ENCODE peak calls at places on chromosomes 6 and 20, in four cellular contexts. One of them, this sample, is unnamed.

GRCh38 chr6:70547313-70547712 is 19.4 kb upstream of the SDHAF4 start:
- DNase-seq in HCT116: no peak
- DNase-seq in sigmoid colon: no peak
- DNase-seq in GM23338: peak; percentile 44
- DNase-seq in this sample: no peak

GRCh38 chr6:16781348-16782169 is 20.3 kb upstream of the ATXN1 start:
- DNase-seq in HCT116: no peak
- DNase-seq in sigmoid colon: no peak
- DNase-seq in GM23338: no peak
- DNase-seq in this sample: no peak

GRCh38 chr20:14712302-14712739 is 374.9 kb upstream of the FLRT3 start:
- DNase-seq in HCT116: no peak
- DNase-seq in sigmoid colon: no peak
- DNase-seq in GM23338: peak; percentile 19
- DNase-seq in this sample: no peak

GRCh38 chr6:163329991-163330390 is 84.5 kb upstream of the QKI start:
- DNase-seq in HCT116: no peak
- DNase-seq in sigmoid colon: no peak
- DNase-seq in GM23338: peak; percentile 24
- DNase-seq in this sample: no peak

GRCh38 chr6:126167726-126168125 is 172.2 kb upstream of the CENPW start:
- DNase-seq in HCT116: no peak
- DNase-seq in sigmoid colon: no peak
- DNase-seq in GM23338: no peak
- DNase-seq in this sample: no peak

GRCh38 chr20:32482251-32483220 is 102.6 kb downstream of the NOL4L start:
- DNase-seq in HCT116: no peak
- DNase-seq in sigmoid colon: peak; percentile 76
- DNase-seq in GM23338: peak; percentile 86
- DNase-seq in this sample: peak; percentile 46

GRCh38 chr6:79240509-79240908 is 6.0 kb upstream of the HMGN3 start:
- DNase-seq in HCT116: no peak
- DNase-seq in sigmoid colon: no peak
- DNase-seq in GM23338: no peak
- DNase-seq in this sample: no peak

GRCh38 chr6:157981395-157982296 is at the start of gene SYNJ2:
- DNase-seq in HCT116: no peak
- DNase-seq in sigmoid colon: peak; percentile 91
- DNase-seq in GM23338: peak; percentile 91
- DNase-seq in this sample: peak; percentile 72

GRCh38 chr20:36331182-36331581 is 25.0 kb downstream of the DLGAP4 start:
- DNase-seq in HCT116: no peak
- DNase-seq in sigmoid colon: no peak
- DNase-seq in GM23338: no peak
- DNase-seq in this sample: no peak

GRCh38 chr6:17987576-17988421 is at the start of gene KIF13A:
- DNase-seq in HCT116: no peak
- DNase-seq in sigmoid colon: peak; percentile 84
- DNase-seq in GM23338: peak; percentile 68
- DNase-seq in this sample: peak; percentile 64

GRCh38 chr20:36872857-36873256 is 3.1 kb upstream of the TLDC2 start:
- DNase-seq in HCT116: no peak
- DNase-seq in sigmoid colon: no peak
- DNase-seq in GM23338: no peak
- DNase-seq in this sample: no peak

GRCh38 chr6:34914358-34914757 is 25.3 kb downstream of the ANKS1A start:
- DNase-seq in HCT116: no peak
- DNase-seq in sigmoid colon: no peak
- DNase-seq in GM23338: no peak
- DNase-seq in this sample: no peak

GRCh38 chr6:30855429-30856069 is 28.8 kb upstream of the DDR1 start:
- DNase-seq in HCT116: no peak
- DNase-seq in sigmoid colon: no peak
- DNase-seq in GM23338: no peak
- DNase-seq in this sample: no peak

GRCh38 chr6:52361945-52362442 is at the start of gene PAQR8:
- DNase-seq in HCT116: peak; percentile 10
- DNase-seq in sigmoid colon: peak; percentile 87
- DNase-seq in GM23338: peak; percentile 72
- DNase-seq in this sample: peak; percentile 92

GRCh38 chr6:16669227-16669626 is 92.0 kb downstream of the ATXN1 start:
- DNase-seq in HCT116: peak; percentile 38
- DNase-seq in sigmoid colon: no peak
- DNase-seq in GM23338: no peak
- DNase-seq in this sample: no peak

GRCh38 chr6:133947302-133947900 is 5.6 kb upstream of the TBPL1 start:
- DNase-seq in HCT116: no peak
- DNase-seq in sigmoid colon: no peak
- DNase-seq in GM23338: no peak
- DNase-seq in this sample: no peak

GRCh38 chr6:28569748-28570147 is 44.1 kb downstream of the GPX5 start:
- DNase-seq in HCT116: no peak
- DNase-seq in sigmoid colon: no peak
- DNase-seq in GM23338: no peak
- DNase-seq in this sample: no peak

GRCh38 chr6:35677456-35677855 is 11.3 kb downstream of the FKBP5 start:
- DNase-seq in HCT116: no peak
- DNase-seq in sigmoid colon: no peak
- DNase-seq in GM23338: no peak
- DNase-seq in this sample: no peak

GRCh38 chr6:17341117-17341805 is 52.1 kb upstream of the CAP2 start:
- DNase-seq in HCT116: no peak
- DNase-seq in sigmoid colon: no peak
- DNase-seq in GM23338: no peak
- DNase-seq in this sample: no peak

GRCh38 chr6:92341224-92341623 is 1078.1 kb downstream of the EPHA7 start:
- DNase-seq in HCT116: no peak
- DNase-seq in sigmoid colon: no peak
- DNase-seq in GM23338: no peak
- DNase-seq in this sample: no peak

GRCh38 chr20:49631074-49631716 is 63.3 kb upstream of the PTGIS start:
- DNase-seq in HCT116: no peak
- DNase-seq in sigmoid colon: no peak
- DNase-seq in GM23338: no peak
- DNase-seq in this sample: no peak

GRCh38 chr6:142408409-142408808 is 106.6 kb downstream of the ADGRG6 start:
- DNase-seq in HCT116: no peak
- DNase-seq in sigmoid colon: no peak
- DNase-seq in GM23338: no peak
- DNase-seq in this sample: no peak

GRCh38 chr20:37419307-37419706 is 73.4 kb downstream of the SRC start:
- DNase-seq in HCT116: no peak
- DNase-seq in sigmoid colon: no peak
- DNase-seq in GM23338: no peak
- DNase-seq in this sample: no peak

GRCh38 chr20:2729251-2729713 is 36.7 kb downstream of the EBF4 start:
- DNase-seq in HCT116: no peak
- DNase-seq in sigmoid colon: no peak
- DNase-seq in GM23338: no peak
- DNase-seq in this sample: peak; percentile 21

GRCh38 chr6:150517175-150517574 is 82.5 kb upstream of the PLEKHG1 start:
- DNase-seq in HCT116: no peak
- DNase-seq in sigmoid colon: no peak
- DNase-seq in GM23338: no peak
- DNase-seq in this sample: no peak

GRCh38 chr6:154611847-154612246 is 101.4 kb upstream of the CNKSR3 start:
- DNase-seq in HCT116: no peak
- DNase-seq in sigmoid colon: no peak
- DNase-seq in GM23338: no peak
- DNase-seq in this sample: no peak

GRCh38 chr6:27863962-27864905 is 48.0 kb downstream of the OR2B2 start:
- DNase-seq in HCT116: no peak
- DNase-seq in sigmoid colon: no peak
- DNase-seq in GM23338: no peak
- DNase-seq in this sample: no peak

GRCh38 chr6:43834528-43835145 is 64.6 kb downstream of the VEGFA start:
- DNase-seq in HCT116: no peak
- DNase-seq in sigmoid colon: no peak
- DNase-seq in GM23338: no peak
- DNase-seq in this sample: no peak

GRCh38 chr6:118495639-118496296 is 52.3 kb upstream of the PLN start:
- DNase-seq in HCT116: peak; percentile 85
- DNase-seq in sigmoid colon: no peak
- DNase-seq in GM23338: no peak
- DNase-seq in this sample: no peak

GRCh38 chr6:38144365-38144764 is 324.8 kb downstream of the ZFAND3 start:
- DNase-seq in HCT116: no peak
- DNase-seq in sigmoid colon: no peak
- DNase-seq in GM23338: no peak
- DNase-seq in this sample: no peak

GRCh38 chr20:41135187-41135887 is 2.0 kb upstream of the PLCG1 start:
- DNase-seq in HCT116: peak; percentile 32
- DNase-seq in sigmoid colon: no peak
- DNase-seq in GM23338: peak; percentile 85
- DNase-seq in this sample: no peak

GRCh38 chr6:38174315-38174714 is 354.8 kb downstream of the ZFAND3 start:
- DNase-seq in HCT116: no peak
- DNase-seq in sigmoid colon: no peak
- DNase-seq in GM23338: no peak
- DNase-seq in this sample: no peak

GRCh38 chr6:143842902-143843688 is at the start of gene LTV1:
- DNase-seq in HCT116: peak; percentile 87
- DNase-seq in sigmoid colon: peak; percentile 99
- DNase-seq in GM23338: peak; percentile 98
- DNase-seq in this sample: peak; percentile 94

GRCh38 chr6:66558189-66558588 is 851.2 kb upstream of the EYS start:
- DNase-seq in HCT116: no peak
- DNase-seq in sigmoid colon: no peak
- DNase-seq in GM23338: peak; percentile 59
- DNase-seq in this sample: no peak

GRCh38 chr6:52976591-52977035 is 18.5 kb downstream of the GSTA4 start:
- DNase-seq in HCT116: no peak
- DNase-seq in sigmoid colon: no peak
- DNase-seq in GM23338: no peak
- DNase-seq in this sample: no peak

GRCh38 chr6:151385177-151385576 is 6.2 kb downstream of the ZBTB2 start:
- DNase-seq in HCT116: no peak
- DNase-seq in sigmoid colon: no peak
- DNase-seq in GM23338: no peak
- DNase-seq in this sample: no peak

GRCh38 chr6:145508107-145508506 is 227.2 kb downstream of the EPM2A start:
- DNase-seq in HCT116: no peak
- DNase-seq in sigmoid colon: no peak
- DNase-seq in GM23338: peak; percentile 75
- DNase-seq in this sample: no peak

DNA sequence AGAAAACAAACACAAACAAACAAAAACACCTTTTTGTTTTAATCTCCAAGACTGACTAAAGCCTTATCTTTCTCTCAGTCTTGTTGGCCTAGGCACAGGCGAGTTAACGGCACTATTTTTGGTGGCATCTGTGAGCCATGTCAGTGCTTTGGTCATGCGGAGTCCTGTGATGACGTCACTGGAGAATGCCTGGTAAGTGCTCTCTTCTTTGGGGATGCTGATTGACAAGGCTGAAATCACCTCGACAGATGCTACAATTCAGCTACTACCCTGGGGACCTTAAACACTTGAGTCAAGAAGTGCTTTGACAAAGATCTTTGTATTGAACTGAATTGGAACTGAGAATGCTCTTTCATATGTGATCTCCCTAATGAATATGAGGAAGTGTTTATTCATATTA is 384.1 kb downstream of the LAMA2 start:
- DNase-seq in HCT116: no peak
- DNase-seq in sigmoid colon: no peak
- DNase-seq in GM23338: peak; percentile 26
- DNase-seq in this sample: no peak
- TF ChIP-seq POLR2AphosphoS5 in HCT116: no peak
- TF ChIP-seq POLR2AphosphoS5 in sigmoid colon: no peak
- TF ChIP-seq POLR2AphosphoS5 in GM23338: no peak
- TF ChIP-seq POLR2AphosphoS5 in this sample: no peak

GRCh38 chr6:115577270-115577669 is 483.4 kb downstream of the FRK start:
- DNase-seq in HCT116: no peak
- DNase-seq in sigmoid colon: no peak
- DNase-seq in GM23338: no peak
- DNase-seq in this sample: no peak

GRCh38 chr6:115570326-115570725 is 490.4 kb downstream of the FRK start:
- DNase-seq in HCT116: no peak
- DNase-seq in sigmoid colon: no peak
- DNase-seq in GM23338: peak; percentile 2
- DNase-seq in this sample: no peak

GRCh38 chr6:115573866-115574265 is 486.8 kb downstream of the FRK start:
- DNase-seq in HCT116: no peak
- DNase-seq in sigmoid colon: no peak
- DNase-seq in GM23338: no peak
- DNase-seq in this sample: no peak

GRCh38 chr6:115575298-115575697 is 485.4 kb downstream of the FRK start:
- DNase-seq in HCT116: no peak
- DNase-seq in sigmoid colon: no peak
- DNase-seq in GM23338: no peak
- DNase-seq in this sample: no peak
- TF ChIP-seq POLR2AphosphoS5 in HCT116: no peak
- TF ChIP-seq POLR2AphosphoS5 in sigmoid colon: no peak
- TF ChIP-seq POLR2AphosphoS5 in GM23338: no peak
- TF ChIP-seq POLR2AphosphoS5 in this sample: no peak

GRCh38 chr6:137341721-137342195 is 122.6 kb upstream of the IFNGR1 start:
- DNase-seq in HCT116: no peak
- DNase-seq in sigmoid colon: no peak
- DNase-seq in GM23338: peak; percentile 50
- DNase-seq in this sample: peak; percentile 8
- TF ChIP-seq POLR2AphosphoS5 in HCT116: no peak
- TF ChIP-seq POLR2AphosphoS5 in sigmoid colon: no peak
- TF ChIP-seq POLR2AphosphoS5 in GM23338: no peak
- TF ChIP-seq POLR2AphosphoS5 in this sample: no peak

GRCh38 chr20:17610566-17611289 is 40.9 kb downstream of the DSTN start:
- DNase-seq in HCT116: no peak
- DNase-seq in sigmoid colon: no peak
- DNase-seq in GM23338: peak; percentile 23
- DNase-seq in this sample: no peak
- TF ChIP-seq POLR2AphosphoS5 in HCT116: no peak
- TF ChIP-seq POLR2AphosphoS5 in sigmoid colon: peak; percentile 27
- TF ChIP-seq POLR2AphosphoS5 in GM23338: no peak
- TF ChIP-seq POLR2AphosphoS5 in this sample: no peak